ENCODE peak calls at places on chromosomes 1 and 21, in seven cellular contexts. G is colonic mucosa; W is gastrocnemius medialis; X is aorta; T is body of pancreas; Q is CD8-positive, alpha-beta memory T cell; I is esophagus muscularis mucosa. B is an unnamed sample.

GRCh38 chr1:240029418-240029817 is 62.3 kb upstream of the FMN2 start:
- DNase-seq in G (no peak), I (no peak), W (no peak), X (no peak), Q (no peak), T (no peak), B (no peak)

GRCh38 chr1:154609398-154610380 is 1.7 kb upstream of the ADAR start:
- DNase-seq in Q (peak; percentile 66), T (no peak), G (peak; percentile 24), X (no peak), W (no peak), I (no peak), B (no peak)

GRCh38 chr1:30750751-30751291 is 6.8 kb downstream of the LAPTM5 start:
- DNase-seq in Q (no peak), I (no peak), G (no peak), X (no peak), T (no peak), W (no peak), B (no peak)

GRCh38 chr1:110172001-110172400 is 21.7 kb downstream of the SLC6A17 start:
- DNase-seq in Q (no peak), T (no peak), X (no peak), G (no peak), W (no peak), I (no peak), B (no peak)

GRCh38 chr1:21914880-21915640 is 22.1 kb downstream of the HSPG2 start:
- DNase-seq in Q (no peak), X (peak; percentile 89), W (no peak), G (no peak), I (no peak), T (peak; percentile 72), B (peak; percentile 72)

GRCh38 chr1:25028910-25029599 is 99.0 kb upstream of the RUNX3 start:
- DNase-seq in W (no peak), X (no peak), T (no peak), Q (no peak), G (no peak), I (no peak), B (no peak)

GRCh38 chr1:33792216-33792615 is 71.7 kb upstream of the HMGB4 start:
- DNase-seq in G (no peak), I (no peak), Q (no peak), T (no peak), X (no peak), W (no peak), B (no peak)

GRCh38 chr1:215002471-215002870 is 80.1 kb upstream of the KCNK2 start:
- DNase-seq in X (no peak), G (no peak), T (no peak), W (no peak), Q (no peak), I (no peak), B (no peak)

GRCh38 chr1:24266398-24266941 is 52.7 kb upstream of the GRHL3 start:
- DNase-seq in I (no peak), W (peak; percentile 2), G (no peak), X (no peak), Q (no peak), T (no peak), B (no peak)

GRCh38 chr1:119626841-119627240 is 21.2 kb downstream of the ZNF697 start:
- DNase-seq in I (no peak), W (no peak), Q (no peak), X (no peak), T (no peak), G (no peak), B (no peak)

GRCh38 chr1:184567648-184568047 is 180.8 kb downstream of the C1orf21 start:
- DNase-seq in G (no peak), T (no peak), X (no peak), W (no peak), Q (no peak), I (no peak), B (no peak)

GRCh38 chr21:44955803-44956175 is 16.0 kb downstream of the SLX9 start:
- DNase-seq in W (no peak), G (no peak), Q (no peak), I (no peak), T (no peak), X (peak; percentile 71), B (no peak)

GRCh38 chr1:26733982-26734381 is 38.2 kb downstream of the ARID1A start:
- DNase-seq in I (no peak), Q (no peak), T (no peak), X (no peak), G (no peak), W (no peak), B (no peak)

GRCh38 chr1:211925016-211925415 is 94.5 kb upstream of the LPGAT1 start:
- DNase-seq in T (no peak), I (no peak), Q (no peak), W (no peak), X (no peak), G (peak; percentile 77), B (no peak)

GRCh38 chr1:152870831-152871730 is 7.0 kb upstream of the SMCP start:
- DNase-seq in Q (no peak), G (no peak), T (no peak), I (peak; percentile 66), X (no peak), W (no peak), B (no peak)

GRCh38 chr1:210233216-210233494 is 559 bp downstream of the SERTAD4 start:
- DNase-seq in G (peak; percentile 39), W (no peak), Q (no peak), I (no peak), X (peak; percentile 86), T (no peak), B (no peak)

GRCh38 chr21:29072873-29073221 is 601 bp downstream of the CCT8 start:
- DNase-seq in I (no peak), T (no peak), X (no peak), Q (no peak), W (no peak), G (no peak), B (no peak)

GRCh38 chr1:43983253-43983904 is 4.4 kb downstream of the B4GALT2 start:
- DNase-seq in Q (no peak), T (no peak), I (no peak), G (no peak), X (no peak), W (no peak), B (no peak)

GRCh38 chr1:154193821-154194220 is 1.9 kb upstream of the TPM3 start:
- DNase-seq in G (no peak), X (no peak), I (no peak), Q (no peak), W (peak; percentile 59), T (peak; percentile 89), B (peak; percentile 25)

GRCh38 chr1:243287652-243288051 is 31.8 kb downstream of the SDCCAG8 start:
- DNase-seq in G (no peak), Q (no peak), I (no peak), T (no peak), X (no peak), W (no peak), B (no peak)

GRCh38 chr21:31874817-31875216 is 2.0 kb downstream of the HUNK start:
- DNase-seq in T (peak; percentile 77), I (no peak), Q (no peak), W (no peak), G (peak; percentile 55), X (no peak), B (no peak)

GRCh38 chr21:16580661-16581060 is 850.9 kb downstream of the USP25 start:
- DNase-seq in G (no peak), X (no peak), I (no peak), Q (no peak), W (no peak), T (no peak), B (no peak)
- H3K27ac ChIP-seq in G (no peak overlapping the region), X (no peak overlapping the region), I (no peak overlapping the region), Q (no peak overlapping the region), W (peak overlapping the region; percentile 12), T (no peak overlapping the region), B (no peak overlapping the region)

GRCh38 chr1:248755505-248755904 is at the start of gene LYPD8:
- DNase-seq in T (no peak), Q (no peak), X (no peak), W (no peak), G (peak; percentile 46), I (peak; percentile 77), B (no peak)
- H3K9me3 ChIP-seq in T (no peaks in the 10 kb centered on the region), Q (no peaks in the 10 kb centered on the region), X (peaks cover 1% of the 10 kb centered on the region), W (no peaks in the 10 kb centered on the region), G (no peaks in the 10 kb centered on the region), I (no peaks in the 10 kb centered on the region), B (no peaks in the 10 kb centered on the region)

GRCh38 chr1:94532077-94532476 is 9.5 kb downstream of the F3 start:
- DNase-seq in G (no peak), W (no peak), I (no peak), X (no peak), Q (no peak), T (no peak), B (no peak)
- H3K36me3 ChIP-seq in G (peaks cover 4% of the 10 kb centered on the region), W (no peaks in the 10 kb centered on the region), I (no peaks in the 10 kb centered on the region), X (no peaks in the 10 kb centered on the region), Q (no peaks in the 10 kb centered on the region), T (peaks cover 17% of the 10 kb centered on the region), B (no peaks in the 10 kb centered on the region)

DNA sequence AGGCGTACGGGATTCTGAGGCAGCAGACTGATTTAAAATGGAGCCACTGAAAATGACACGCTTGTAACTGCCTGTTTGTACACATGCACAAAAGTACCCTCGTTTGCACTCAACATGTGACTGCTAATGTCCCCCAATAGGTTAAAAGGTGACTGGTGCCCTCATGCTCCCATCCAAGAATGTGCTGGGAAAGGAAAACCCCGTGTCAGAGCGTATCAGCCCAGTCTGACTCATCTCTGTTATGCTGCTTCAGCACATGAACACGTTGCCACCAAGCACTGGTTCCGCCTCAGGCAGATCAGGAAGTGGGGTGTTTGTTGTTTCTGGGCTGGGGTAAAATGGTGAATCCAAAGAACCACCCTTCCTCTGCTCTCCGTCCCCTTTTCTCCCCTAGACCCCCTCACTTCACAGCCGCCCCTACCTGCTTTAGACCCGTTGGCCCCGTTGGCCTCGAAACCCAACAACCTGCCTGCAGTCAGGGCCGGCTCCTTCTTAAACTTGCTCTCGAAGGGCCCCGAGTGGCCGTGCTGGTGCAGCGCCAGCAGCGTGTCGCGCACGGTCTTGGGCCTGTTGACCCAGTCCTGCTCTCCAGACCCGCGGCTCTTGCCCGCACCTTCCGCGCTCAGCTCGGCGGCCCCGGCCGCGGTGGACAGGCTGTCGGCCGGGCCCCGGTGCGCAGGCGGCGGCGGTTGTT is 1.8 kb downstream of the IRF2BP2 start:
- DNase-seq in G (peak; percentile 83), X (peak; percentile 86), Q (peak; percentile 91), W (peak; percentile 91), T (peak; percentile 79), I (no peak), B (peak; percentile 87)
- H3K27ac ChIP-seq in G (peak overlapping the region; percentile 99), X (peak overlapping the region; percentile 99), Q (peak overlapping the region; percentile 95), W (peak overlapping the region; percentile 98), T (peak overlapping the region; percentile 99), I (peak overlapping the region; percentile 100), B (peak overlapping the region; percentile 100)

GRCh38 chr1:202154766-202155477 is 5.5 kb downstream of the PTPN7 start:
- DNase-seq in Q (peak; percentile 70), T (peak; percentile 30), G (peak; percentile 55), X (no peak), I (no peak), W (peak; percentile 31), B (no peak)

GRCh38 chr1:202152399-202152798 is 7.9 kb upstream of the ARL8A start:
- DNase-seq in I (no peak), Q (no peak), X (no peak), W (no peak), T (no peak), G (no peak), B (no peak)

GRCh38 chr1:202153284-202153683 is 7.1 kb downstream of the PTPN7 start:
- DNase-seq in W (no peak), G (no peak), X (no peak), I (no peak), T (no peak), Q (no peak), B (no peak)

GRCh38 chr1:202155478-202156021 is 4.9 kb downstream of the PTPN7 start:
- DNase-seq in Q (no peak), X (peak; percentile 87), T (no peak), I (no peak), G (peak; percentile 72), W (no peak), B (no peak)

GRCh38 chr1:202154148-202154765 is 6.1 kb downstream of the PTPN7 start:
- DNase-seq in G (no peak), I (no peak), T (no peak), Q (no peak), W (no peak), X (no peak), B (no peak)
- H3K9me3 ChIP-seq in G (no peaks in the 10 kb centered on the region), I (no peaks in the 10 kb centered on the region), T (no peaks in the 10 kb centered on the region), Q (no peaks in the 10 kb centered on the region), W (no peaks in the 10 kb centered on the region), X (no peaks in the 10 kb centered on the region), B (no peaks in the 10 kb centered on the region)

B was measured in heart right ventricle.